ENCODE peak calls at places on chromosome 6, in ten cellular contexts. I is OCI-LY7, C is posterior cingulate gyrus, Z is heart left ventricle, P is fibroblast of mammary gland, A is ELF-1, W is left cardiac atrium, D is hippocampal formation, Q is kidney tubule cell, U is sciatic nerve. F is an unnamed sample.

GRCh38 chr6:45421700-45422540 is 44.2 kb upstream of the SUPT3H start:
- DNase-seq in I (peak; percentile 20), C (peak; percentile 76), Z (peak; percentile 50), P (peak; percentile 89), A (peak; percentile 48), W (peak; percentile 45), D (peak; percentile 67), Q (peak; percentile 77), U (peak; percentile 86), F (peak; percentile 72)

GRCh38 chr6:110699780-110700179 is 115.5 kb downstream of the CDK19 start:
- DNase-seq in I (no peak), C (no peak), Z (no peak), P (no peak), A (no peak), W (no peak), D (no peak), Q (no peak), U (no peak), F (no peak)

GRCh38 chr6:43226192-43226851 is 3.0 kb downstream of the DNPH1 start:
- DNase-seq in I (no peak), C (no peak), Z (no peak), P (no peak), A (no peak), W (no peak), D (no peak), Q (no peak), U (no peak), F (no peak)

GRCh38 chr6:8983202-8983688 is 547.9 kb upstream of the SLC35B3 start:
- DNase-seq in I (peak; percentile 47), C (peak; percentile 67), Z (peak; percentile 34), P (peak; percentile 52), A (peak; percentile 77), W (peak; percentile 48), D (peak; percentile 57), Q (peak; percentile 55), U (peak; percentile 77), F (peak; percentile 54)

GRCh38 chr6:52049252-52050050 is 38.0 kb downstream of the PKHD1 start:
- DNase-seq in I (peak; percentile 60), C (no peak), Z (no peak), P (peak; percentile 51), A (no peak), W (no peak), D (no peak), Q (peak; percentile 57), U (no peak), F (peak; percentile 32)

GRCh38 chr6:26392932-26393636 is 9.0 kb upstream of the BTN3A1 start:
- DNase-seq in I (no peak), C (no peak), Z (no peak), P (peak; percentile 76), A (no peak), W (no peak), D (no peak), Q (no peak), U (no peak), F (no peak)

GRCh38 chr6:5723905-5724691 is 282.6 kb downstream of the NRN1 start:
- DNase-seq in I (peak; percentile 86), C (no peak), Z (peak; percentile 46), P (no peak), A (no peak), W (peak; percentile 25), D (peak; percentile 15), Q (no peak), U (no peak), F (no peak)

GRCh38 chr6:3281669-3282460 is 23.1 kb downstream of the PSMG4 start:
- DNase-seq in I (no peak), C (peak; percentile 8), Z (no peak), P (peak; percentile 98), A (peak; percentile 16), W (no peak), D (no peak), Q (peak; percentile 76), U (peak; percentile 57), F (peak; percentile 20)

GRCh38 chr6:34486106-34486740 is 20.3 kb downstream of the PACSIN1 start:
- DNase-seq in I (peak; percentile 40), C (no peak), Z (no peak), P (no peak), A (no peak), W (no peak), D (no peak), Q (no peak), U (no peak), F (no peak)

GRCh38 chr6:110814488-110815259 is 595 bp downstream of the CDK19 start:
- DNase-seq in I (peak; percentile 80), C (peak; percentile 56), Z (peak; percentile 53), P (peak; percentile 51), A (no peak), W (peak; percentile 60), D (peak; percentile 44), Q (peak; percentile 48), U (peak; percentile 76), F (peak; percentile 38)

GRCh38 chr6:150006961-150007464 is 18.3 kb downstream of the RAET1L start:
- DNase-seq in I (peak; percentile 62), C (no peak), Z (no peak), P (peak; percentile 15), A (no peak), W (no peak), D (no peak), Q (peak; percentile 29), U (no peak), F (peak; percentile 29)

GRCh38 chr6:147205690-147206600 is 1.7 kb downstream of the STXBP5 start:
- DNase-seq in I (no peak), C (peak; percentile 11), Z (peak; percentile 34), P (peak; percentile 78), A (no peak), W (no peak), D (no peak), Q (peak; percentile 10), U (no peak), F (no peak)

GRCh38 chr6:5671604-5672559 is 334.8 kb downstream of the NRN1 start:
- DNase-seq in I (peak; percentile 22), C (no peak), Z (no peak), P (peak; percentile 58), A (no peak), W (no peak), D (no peak), Q (no peak), U (no peak), F (no peak)

GRCh38 chr6:55388161-55388560 is 60.9 kb downstream of the GFRAL start:
- DNase-seq in I (no peak), C (no peak), Z (no peak), P (peak; percentile 19), A (no peak), W (no peak), D (no peak), Q (no peak), U (no peak), F (no peak)

GRCh38 chr6:130713144-130713543 is 114.1 kb upstream of the SMLR1 start:
- DNase-seq in I (no peak), C (no peak), Z (no peak), P (no peak), A (peak; percentile 80), W (no peak), D (no peak), Q (no peak), U (no peak), F (no peak)

GRCh38 chr6:115891111-115891669 is 169.5 kb downstream of the FRK start:
- DNase-seq in I (no peak), C (no peak), Z (no peak), P (peak; percentile 87), A (no peak), W (no peak), D (no peak), Q (peak; percentile 96), U (no peak), F (peak; percentile 76)

GRCh38 chr6:163579111-163579879 is 164.8 kb downstream of the QKI start:
- DNase-seq in I (no peak), C (peak; percentile 62), Z (peak; percentile 25), P (peak; percentile 28), A (peak; percentile 54), W (no peak), D (peak; percentile 55), Q (peak; percentile 31), U (peak; percentile 71), F (no peak)

GRCh38 chr6:17032595-17033591 is 69.0 kb upstream of the STMND1 start:
- DNase-seq in I (no peak), C (peak; percentile 63), Z (peak; percentile 65), P (peak; percentile 96), A (no peak), W (peak; percentile 76), D (peak; percentile 55), Q (peak; percentile 89), U (peak; percentile 86), F (peak; percentile 85)

GRCh38 chr6:158311193-158311592 is 1.1 kb upstream of the TULP4 start:
- DNase-seq in I (no peak), C (no peak), Z (peak; percentile 55), P (peak; percentile 66), A (no peak), W (no peak), D (no peak), Q (no peak), U (no peak), F (no peak)

GRCh38 chr6:105593805-105594231 is 190.9 kb upstream of the PREP start:
- DNase-seq in I (no peak), C (no peak), Z (no peak), P (peak; percentile 64), A (no peak), W (no peak), D (no peak), Q (no peak), U (no peak), F (no peak)

GRCh38 chr6:1322725-1323219 is 10.9 kb downstream of the FOXQ1 start:
- DNase-seq in I (no peak), C (no peak), Z (no peak), P (no peak), A (no peak), W (no peak), D (no peak), Q (peak; percentile 11), U (no peak), F (no peak)

GRCh38 chr6:15299430-15300131 is 53.7 kb downstream of the JARID2 start:
- DNase-seq in I (peak; percentile 93), C (no peak), Z (peak; percentile 53), P (no peak), A (peak; percentile 56), W (peak; percentile 71), D (peak; percentile 20), Q (no peak), U (no peak), F (no peak)

GRCh38 chr6:9464583-9464982 is 950.3 kb downstream of the TFAP2A start:
- DNase-seq in I (no peak), C (no peak), Z (no peak), P (no peak), A (no peak), W (no peak), D (no peak), Q (no peak), U (no peak), F (no peak)

GRCh38 chr6:122428781-122429180 is 29.3 kb downstream of the HSF2 start:
- DNase-seq in I (no peak), C (no peak), Z (no peak), P (no peak), A (no peak), W (no peak), D (no peak), Q (no peak), U (no peak), F (no peak)

F was measured in ACHN.